ENCODE peak calls at places on chromosomes 3 and 15, in five cellular contexts. M, P, U, S and Q are unnamed samples.

GRCh38 chr3:30476373-30477082 is 129.9 kb upstream of the TGFBR2 start:
- DNase-seq in M (no peak), U (no peak), S (peak), P (peak), Q (no peak)

GRCh38 chr15:33565099-33565498 is 254.3 kb downstream of the RYR3 start:
- DNase-seq in M (no peak), U (no peak), P (peak), S (peak), Q (no peak)

GRCh38 chr15:66707310-66708160 is 5.5 kb downstream of the SMAD6 start:
- DNase-seq in S (peak), P (peak), U (no peak), M (no peak), Q (no peak)

GRCh38 chr3:72379500-72380187 is 468.6 kb downstream of the SHQ1 start:
- DNase-seq in S (peak), U (no peak), M (no peak), P (peak), Q (no peak)

GRCh38 chr3:57756528-57757401 is 656 bp downstream of the SLMAP start:
- DNase-seq in U (no peak), S (peak), M (peak), P (peak), Q (peak)

GRCh38 chr15:72382146-72382545 is 6.3 kb upstream of the HEXA start:
- DNase-seq in U (no peak), M (no peak), P (peak), S (no peak), Q (no peak)

GRCh38 chr15:89818287-89818686 is 3.6 kb upstream of the ANPEP start:
- DNase-seq in M (no peak), U (no peak), P (no peak), S (peak), Q (no peak)

GRCh38 chr3:133644768-133645167 is 17.0 kb downstream of the TOPBP1 start:
- DNase-seq in U (no peak), S (peak), P (peak), M (no peak), Q (no peak)

GRCh38 chr3:6204891-6205290 is 656.0 kb upstream of the GRM7 start:
- DNase-seq in P (no peak), S (no peak), M (no peak), U (no peak), Q (no peak)

GRCh38 chr3:194472290-194472920 is 14.4 kb downstream of the ATP13A3 start:
- DNase-seq in P (peak), M (no peak), S (peak), U (peak), Q (peak)

GRCh38 chr15:92074646-92075045 is 221.1 kb downstream of the SLCO3A1 start:
- DNase-seq in U (no peak), S (no peak), P (peak), M (no peak), Q (no peak)

GRCh38 chr3:140440446-140440845 is 237.4 kb upstream of the TRIM42 start:
- DNase-seq in S (peak), U (no peak), P (peak), M (no peak), Q (no peak)

GRCh38 chr3:172591876-172592771 is 68.9 kb upstream of the TNFSF10 start:
- DNase-seq in S (no peak), U (peak), P (no peak), M (no peak), Q (peak)

GRCh38 chr3:66816110-66816761 is 181.9 kb upstream of the KBTBD8 start:
- DNase-seq in P (peak), S (peak), M (no peak), U (peak), Q (peak)

GRCh38 chr3:120567370-120568197 is 28.6 kb upstream of the NDUFB4 start:
- DNase-seq in P (peak), S (peak), M (peak), U (no peak), Q (no peak)

GRCh38 chr3:29475854-29476253 is 195.0 kb downstream of the RBMS3 start:
- DNase-seq in S (no peak), U (no peak), P (no peak), M (no peak), Q (no peak)

GRCh38 chr15:57675481-57676181 is 30.9 kb upstream of the POLR2M start:
- DNase-seq in U (no peak), S (no peak), P (no peak), M (no peak), Q (no peak)

GRCh38 chr15:33145447-33145846 is 49.1 kb downstream of the FMN1 start:
- DNase-seq in S (no peak), P (no peak), U (no peak), M (no peak), Q (no peak)

GRCh38 chr3:37308247-37308646 is 133.9 kb upstream of the LRRFIP2 start:
- DNase-seq in P (peak), M (no peak), U (no peak), S (peak), Q (peak)

GRCh38 chr3:157067114-157067513 is 92.8 kb downstream of the CCNL1 start:
- DNase-seq in S (no peak), M (no peak), U (peak), P (no peak), Q (peak)

GRCh38 chr3:72087420-72087819 is 302.5 kb upstream of the PROK2 start:
- DNase-seq in M (no peak), P (no peak), S (no peak), U (no peak), Q (no peak)

GRCh38 chr15:85541744-85542143 is 161.3 kb downstream of the AKAP13 start:
- DNase-seq in S (no peak), P (peak), U (no peak), M (no peak), Q (peak)

GRCh38 chr3:53109822-53110771 is 20.1 kb downstream of the RFT1 start:
- DNase-seq in M (no peak), U (no peak), S (peak), P (peak), Q (no peak)

GRCh38 chr15:33160054-33160453 is 34.5 kb downstream of the FMN1 start:
- DNase-seq in S (no peak), U (no peak), P (no peak), M (no peak), Q (no peak)

GRCh38 chr3:4976109-4976508 is 3.1 kb upstream of the BHLHE40 start:
- DNase-seq in P (peak), M (no peak), U (no peak), S (peak), Q (no peak)

GRCh38 chr3:133927543-133928066 is 31.9 kb upstream of the RAB6B start:
- DNase-seq in P (peak), S (peak), M (peak), U (peak), Q (peak)

GRCh38 chr3:168424059-168424765 is 328.5 kb upstream of the GOLIM4 start:
- DNase-seq in M (no peak), S (no peak), P (no peak), U (no peak), Q (no peak)

GRCh38 chr3:150760431-150761200 is 2.4 kb downstream of the SIAH2 start:
- DNase-seq in P (no peak), U (no peak), M (no peak), S (no peak), Q (peak)

GRCh38 chr15:63374686-63375520 is 6.7 kb downstream of the CA12 start:
- DNase-seq in S (peak), P (peak), M (peak), U (no peak), Q (no peak)
- H3K27ac ChIP-seq in S (peak), P (peak), M (no peak), U (no peak), Q (no peak)

GRCh38 chr15:80434926-80435720 is 30.9 kb downstream of the ARNT2 start:
- DNase-seq in M (no peak), S (no peak), U (no peak), P (no peak), Q (no peak)
- H3K27ac ChIP-seq in M (no peak), S (no peak), U (no peak), P (no peak), Q (no peak)

GRCh38 chr3:40939113-40940070 is 259.9 kb upstream of the CTNNB1 start:
- DNase-seq in U (no peak), M (no peak), S (peak), P (no peak), Q (no peak)
- H3K27ac ChIP-seq in U (no peak), M (no peak), S (no peak), P (no peak), Q (no peak)

GRCh38 chr15:78033864-78034263 is 43.6 kb downstream of the TBC1D2B start:
- DNase-seq in M (no peak), S (peak), P (no peak), U (peak), Q (peak)
- H3K27ac ChIP-seq in M (no peak), S (peak), P (no peak), U (peak), Q (peak)

DNA sequence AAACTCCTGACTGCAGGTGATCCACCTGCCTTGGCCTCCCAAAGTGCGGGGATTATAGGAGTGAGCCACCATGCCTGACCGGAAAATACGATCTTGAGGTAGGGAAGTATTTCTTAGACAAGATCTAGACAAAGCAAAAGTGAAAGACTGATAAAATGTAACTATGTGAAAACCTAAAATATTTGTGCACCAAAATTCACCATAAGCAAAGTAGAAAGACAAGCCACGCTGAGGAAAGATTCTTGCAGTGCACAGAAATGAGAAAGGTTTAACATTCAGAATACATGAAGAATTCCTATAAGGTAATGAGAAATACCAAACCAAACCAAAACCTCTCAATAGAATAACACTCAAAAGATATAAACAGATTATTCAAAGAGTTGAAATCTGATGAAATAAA is 35.7 kb downstream of the SYNM start:
- DNase-seq in S (no peak), U (no peak), M (no peak), P (no peak), Q (no peak)
- H3K27ac ChIP-seq in S (no peak), U (no peak), M (no peak), P (no peak), Q (no peak)

GRCh38 chr3:118977671-118978392 is 56.8 kb downstream of the IGSF11 start:
- DNase-seq in P (no peak), M (no peak), U (no peak), S (no peak), Q (no peak)

GRCh38 chr3:118977118-118977517 is 57.5 kb downstream of the IGSF11 start:
- DNase-seq in U (no peak), S (no peak), M (no peak), P (no peak), Q (no peak)

GRCh38 chr3:118981494-118982134 is 53.0 kb downstream of the IGSF11 start:
- DNase-seq in U (no peak), P (no peak), S (no peak), M (no peak), Q (no peak)

GRCh38 chr3:118980832-118981231 is 53.8 kb downstream of the IGSF11 start:
- DNase-seq in S (no peak), P (no peak), M (no peak), U (no peak), Q (no peak)

DNA sequence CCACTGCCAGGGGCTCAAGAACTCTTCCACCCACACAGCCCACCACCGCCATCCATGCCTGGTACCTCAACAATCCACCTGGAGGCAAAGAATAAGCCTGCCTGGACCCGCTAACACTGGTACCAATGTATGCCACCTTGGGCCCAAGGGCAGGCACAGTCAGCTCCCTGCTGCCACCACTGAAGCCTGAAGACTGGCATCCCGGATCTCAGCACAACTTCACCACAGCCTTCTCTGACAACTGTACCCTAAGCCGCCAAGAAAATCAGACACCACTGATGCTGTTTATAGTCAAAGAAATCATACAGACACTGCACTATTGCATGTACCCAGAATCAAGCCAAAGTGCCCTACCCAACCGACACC is 56.3 kb downstream of the IGSF11 start:
- DNase-seq in U (no peak), M (no peak), S (no peak), P (no peak), Q (no peak)
- H3K27ac ChIP-seq in U (no peak), M (no peak), S (no peak), P (no peak), Q (no peak)

GRCh38 chr3:17638351-17638750 is 104.1 kb downstream of the TBC1D5 start:
- DNase-seq in M (no peak), P (peak), S (no peak), U (no peak), Q (no peak)

GRCh38 chr3:17640466-17640865 is 102.0 kb downstream of the TBC1D5 start:
- DNase-seq in M (no peak), P (peak), S (peak), U (no peak), Q (no peak)

GRCh38 chr3:17639257-17639656 is 103.2 kb downstream of the TBC1D5 start:
- DNase-seq in U (no peak), P (peak), S (peak), M (no peak), Q (no peak)

GRCh38 chr3:17642474-17642873 is 100.0 kb downstream of the TBC1D5 start:
- DNase-seq in S (no peak), P (no peak), U (no peak), M (no peak), Q (no peak)

DNA sequence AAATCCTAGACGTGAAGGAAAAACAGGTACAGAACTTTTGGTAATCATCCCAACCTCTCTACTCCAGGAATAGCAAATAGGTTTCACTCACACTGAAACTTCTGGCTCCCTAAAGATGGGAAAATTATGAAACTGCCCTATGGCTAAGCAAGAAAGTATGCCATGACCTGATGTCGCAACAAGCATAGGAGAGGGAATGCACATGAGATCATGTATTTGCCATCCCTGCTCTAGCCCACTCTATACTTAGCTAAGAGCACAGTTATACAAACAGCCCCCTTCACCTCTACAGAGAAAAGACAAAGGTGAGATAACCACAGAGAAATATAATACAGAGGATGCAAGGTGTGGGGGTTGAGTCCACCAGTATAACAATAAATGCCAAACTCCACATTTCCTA is 102.7 kb downstream of the TBC1D5 start:
- DNase-seq in M (no peak), P (peak), U (no peak), S (no peak), Q (no peak)
- H3K27ac ChIP-seq in M (no peak), P (peak), U (no peak), S (peak), Q (no peak)

GRCh38 chr3:110816008-110816407 is 255.6 kb upstream of the NECTIN3 start:
- DNase-seq in U (no peak), M (no peak), P (peak), S (no peak), Q (no peak)
- H3K27ac ChIP-seq in U (no peak), M (no peak), P (peak), S (no peak), Q (no peak)

DNA sequence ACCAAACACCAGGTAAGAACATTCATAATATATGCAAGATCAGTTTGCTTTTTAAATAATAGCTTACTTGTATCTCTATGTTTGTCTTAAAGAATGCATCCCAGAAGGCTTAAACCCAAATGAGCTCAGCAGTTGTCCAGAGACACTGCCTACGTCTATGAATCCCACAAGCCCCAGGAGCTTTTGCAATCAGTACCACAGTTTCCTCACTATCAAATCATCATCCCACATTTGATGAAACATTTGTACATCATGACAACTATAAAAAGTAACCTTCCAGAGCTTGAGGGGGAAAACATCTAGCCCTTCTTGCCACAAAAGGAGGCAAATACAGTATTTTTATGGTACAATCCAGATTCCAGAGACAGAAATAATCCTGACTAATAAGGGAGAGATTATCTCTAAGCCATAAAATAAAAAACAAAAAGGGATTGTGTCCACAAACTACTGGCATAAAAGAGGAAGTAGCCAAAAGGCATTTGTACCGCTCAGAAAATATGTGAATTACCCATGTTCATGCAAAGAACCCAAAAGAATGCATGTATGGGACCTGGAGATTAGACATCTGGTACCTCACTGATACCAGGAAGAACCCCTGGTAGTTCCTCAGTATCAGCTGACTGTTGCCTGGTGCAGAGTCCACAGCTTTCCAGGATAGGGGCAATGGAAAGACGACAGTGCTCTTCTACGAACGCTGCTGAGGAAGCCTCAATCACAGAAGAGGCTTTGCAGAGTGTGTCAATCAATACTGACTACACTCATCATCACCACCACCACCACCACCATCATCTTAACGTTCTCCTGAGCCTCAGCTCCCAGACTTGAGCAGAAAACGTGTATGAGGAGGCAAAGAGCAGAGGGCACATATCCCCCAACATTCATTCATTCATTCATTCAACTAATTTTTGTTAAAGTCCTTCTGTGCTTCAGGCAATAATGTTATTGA is 63.4 kb downstream of the ATP8B4 start:
- DNase-seq in S (no peak), P (peak), U (no peak), M (no peak), Q (no peak)
- H3K27ac ChIP-seq in S (no peak), P (peak), U (no peak), M (no peak), Q (no peak)

GRCh38 chr3:113255854-113256615 is 44.7 kb downstream of the BOC start:
- DNase-seq in M (no peak), U (no peak), S (no peak), P (no peak), Q (no peak)

GRCh38 chr3:113252553-113252952 is 41.2 kb downstream of the BOC start:
- DNase-seq in P (no peak), U (no peak), S (no peak), M (no peak), Q (no peak)

GRCh38 chr3:113254171-113254947 is 43.0 kb downstream of the BOC start:
- DNase-seq in M (no peak), S (no peak), P (no peak), U (no peak), Q (no peak)

GRCh38 chr3:113258311-113258710 is 47.0 kb downstream of the BOC start:
- DNase-seq in U (no peak), S (no peak), P (peak), M (no peak), Q (no peak)

GRCh38 chr3:113255100-113255853 is 43.9 kb downstream of the BOC start:
- DNase-seq in U (no peak), S (no peak), M (no peak), P (peak), Q (no peak)
- H3K27ac ChIP-seq in U (no peak), S (no peak), M (no peak), P (peak), Q (no peak)